ENCODE peak calls at places on chromosomes 1 and 21, in seven cellular contexts. T is AG04449, N is brain microvascular endothelial cell, Q is IMR-90, W is fibroblast of villous mesenchyme, X is endodermal cell, A is transverse colon. D is an unnamed sample.

GRCh38 chr1:63813829-63814277 is 40.0 kb downstream of the ROR1 start:
- DNase-seq in T (no peak), N (peak), Q (peak), W (peak), X (no peak), A (no peak), D (peak)

GRCh38 chr21:44910229-44911065 is 10.3 kb downstream of the ITGB2 start:
- DNase-seq in T (no peak), N (no peak), Q (no peak), W (no peak), X (no peak), A (no peak), D (no peak)

GRCh38 chr1:154866995-154867795 is 2.9 kb downstream of the KCNN3 start:
- DNase-seq in T (peak), N (peak), Q (peak), W (peak), X (peak), A (peak), D (peak)

GRCh38 chr1:84506729-84507453 is 510 bp upstream of the GNG5 start:
- DNase-seq in T (no peak), N (no peak), Q (no peak), W (no peak), X (no peak), A (no peak), D (no peak)

GRCh38 chr1:107254306-107254705 is 113.5 kb downstream of the NTNG1 start:
- DNase-seq in T (no peak), N (no peak), Q (no peak), W (no peak), X (peak), A (no peak), D (no peak)

GRCh38 chr1:209557216-209557615 is 26.3 kb upstream of the CAMK1G start:
- DNase-seq in T (no peak), N (no peak), Q (no peak), W (no peak), X (no peak), A (no peak), D (no peak)

GRCh38 chr21:16193758-16194606 is 464.2 kb downstream of the USP25 start:
- DNase-seq in T (peak), N (peak), Q (peak), W (peak), X (peak), A (peak), D (peak)

GRCh38 chr1:24775901-24776300 is 30.7 kb downstream of the CLIC4 start:
- DNase-seq in T (no peak), N (no peak), Q (no peak), W (no peak), X (no peak), A (no peak), D (no peak)

GRCh38 chr21:34201441-34201838 is 128.1 kb downstream of the MRPS6 start:
- DNase-seq in T (no peak), N (no peak), Q (no peak), W (no peak), X (no peak), A (no peak), D (no peak)
- H3K4me3 ChIP-seq in T (peak), N (peak), Q (peak), W (peak), X (peak), A (peak), D (peak)

GRCh38 chr1:13469343-13469742 is 44.5 kb downstream of the LRRC38 start:
- DNase-seq in T (no peak), N (no peak), Q (no peak), W (peak), X (peak), A (no peak), D (peak)
- TF ChIP-seq CTCF in T (no peak), N (no peak), Q (no peak), W (peak), X (peak), A (no peak), D (peak)

DNA sequence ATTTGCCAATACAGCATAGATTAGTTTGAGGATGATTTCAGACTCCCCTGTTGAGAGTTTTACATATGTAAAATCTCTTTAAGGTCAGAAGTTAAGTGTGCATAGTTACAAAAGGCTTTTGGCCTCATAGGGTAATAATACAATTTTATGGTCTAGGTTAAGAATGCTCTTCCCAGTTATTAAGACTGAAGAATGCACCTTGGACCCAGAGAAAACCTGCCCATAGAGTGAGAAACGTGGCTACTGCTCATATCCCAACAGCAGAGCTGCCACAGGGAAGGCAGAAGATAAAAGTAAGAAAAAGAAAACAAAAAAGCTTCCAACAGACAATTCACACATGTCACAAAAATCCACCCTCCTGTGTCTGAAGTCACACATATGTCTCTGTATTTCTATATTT is 255.9 kb downstream of the LMO4 start:
- DNase-seq in T (no peak), N (no peak), Q (no peak), W (no peak), X (no peak), A (no peak), D (no peak)
- H3K4me3 ChIP-seq in T (no peak), N (no peak), Q (no peak), W (no peak), X (no peak), A (no peak), D (no peak)

DNA sequence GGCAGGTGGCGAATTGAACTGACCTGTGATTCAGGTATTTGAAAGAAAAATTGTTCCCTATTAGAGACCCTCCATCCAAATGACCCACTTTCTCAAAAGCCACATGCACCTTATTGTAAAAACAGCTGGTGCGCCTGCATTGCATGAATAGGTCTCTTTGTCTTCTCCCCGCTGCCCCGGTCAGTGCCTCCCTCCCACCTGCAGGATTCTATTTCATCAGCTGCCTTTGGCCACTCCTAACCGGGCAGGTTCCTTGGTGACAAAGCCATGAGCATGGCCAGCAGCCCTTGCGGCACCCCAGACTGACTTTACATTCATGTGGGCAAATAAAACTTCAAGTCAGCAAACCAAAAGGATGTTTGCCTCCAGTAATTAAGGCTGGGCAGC is 6.4 kb downstream of the TMPRSS3 start:
- DNase-seq in T (no peak), N (no peak), Q (no peak), W (no peak), X (no peak), A (peak), D (no peak)
- TF ChIP-seq CTCF in T (no peak), N (no peak), Q (no peak), W (no peak), X (no peak), A (no peak), D (no peak)

GRCh38 chr1:26913389-26913753 is 404 bp downstream of the NR0B2 start:
- DNase-seq in T (no peak), N (no peak), Q (no peak), W (no peak), X (no peak), A (no peak), D (no peak)
- H3K4me3 ChIP-seq in T (no peak), N (no peak), Q (no peak), W (no peak), X (no peak), A (no peak), D (no peak)

D was measured in fibroblast of pulmonary artery.